ENCODE peak calls at places on chromosomes 11 and 22, in five cellular contexts. One of them, this sample, is unnamed.

GRCh38 chr11:64603411-64604110 is 12.5 kb downstream of the SLC22A12 start:
- DNase-seq in cardiac septum: no peak
- DNase-seq in lung: no peak
- DNase-seq in lower lobe of right lung: no peak
- DNase-seq in mucosa of descending colon: no peak
- DNase-seq in this sample: no peak

GRCh38 chr11:77411717-77412441 is 62.0 kb downstream of the PAK1 start:
- DNase-seq in mucosa of descending colon: peak; percentile 91
- DNase-seq in lower lobe of right lung: peak; percentile 93
- DNase-seq in cardiac septum: peak; percentile 95
- DNase-seq in lung: peak; percentile 87
- DNase-seq in this sample: peak; percentile 87

GRCh38 chr11:62539238-62539925 is 7.2 kb downstream of the AHNAK start:
- DNase-seq in cardiac septum: no peak
- DNase-seq in lower lobe of right lung: no peak
- DNase-seq in mucosa of descending colon: peak; percentile 55
- DNase-seq in lung: peak; percentile 75
- DNase-seq in this sample: peak; percentile 71

GRCh38 chr11:94658386-94658785 is 91.2 kb downstream of the PIWIL4 start:
- DNase-seq in mucosa of descending colon: no peak
- DNase-seq in cardiac septum: no peak
- DNase-seq in lower lobe of right lung: no peak
- DNase-seq in lung: no peak
- DNase-seq in this sample: no peak

GRCh38 chr22:27835446-27835845 is 33.9 kb upstream of the MN1 start:
- DNase-seq in lower lobe of right lung: no peak
- DNase-seq in mucosa of descending colon: no peak
- DNase-seq in cardiac septum: no peak
- DNase-seq in lung: no peak
- DNase-seq in this sample: no peak

GRCh38 chr11:5307256-5308019 is 5.7 kb upstream of the OR51B4 start:
- DNase-seq in cardiac septum: no peak
- DNase-seq in mucosa of descending colon: no peak
- DNase-seq in lung: no peak
- DNase-seq in lower lobe of right lung: no peak
- DNase-seq in this sample: no peak

GRCh38 chr22:46063861-46064235 is 86.5 kb upstream of the PPARA start:
- DNase-seq in cardiac septum: peak; percentile 10
- DNase-seq in lung: no peak
- DNase-seq in lower lobe of right lung: no peak
- DNase-seq in mucosa of descending colon: no peak
- DNase-seq in this sample: peak; percentile 54

GRCh38 chr22:36528336-36528735 is 630 bp downstream of the EIF3D start:
- DNase-seq in lower lobe of right lung: no peak
- DNase-seq in lung: no peak
- DNase-seq in mucosa of descending colon: no peak
- DNase-seq in cardiac septum: no peak
- DNase-seq in this sample: peak; percentile 19

GRCh38 chr11:9601876-9602199 is 28.4 kb downstream of the WEE1 start:
- DNase-seq in cardiac septum: no peak
- DNase-seq in lung: no peak
- DNase-seq in lower lobe of right lung: no peak
- DNase-seq in mucosa of descending colon: no peak
- DNase-seq in this sample: no peak

GRCh38 chr11:44564198-44564597 is 1.3 kb upstream of the CD82 start:
- DNase-seq in mucosa of descending colon: peak; percentile 76
- DNase-seq in lung: no peak
- DNase-seq in cardiac septum: no peak
- DNase-seq in lower lobe of right lung: no peak
- DNase-seq in this sample: peak; percentile 71

GRCh38 chr11:29231991-29232390 is 784.8 kb downstream of the KCNA4 start:
- DNase-seq in cardiac septum: no peak
- DNase-seq in lower lobe of right lung: no peak
- DNase-seq in mucosa of descending colon: no peak
- DNase-seq in lung: no peak
- DNase-seq in this sample: no peak

GRCh38 chr11:44894217-44894617 is 56.5 kb downstream of the TP53I11 start:
- DNase-seq in lung: no peak
- DNase-seq in lower lobe of right lung: peak; percentile 58
- DNase-seq in mucosa of descending colon: peak; percentile 43
- DNase-seq in cardiac septum: no peak
- DNase-seq in this sample: peak; percentile 19

GRCh38 chr22:46081036-46081830 is 69.1 kb upstream of the PPARA start:
- DNase-seq in cardiac septum: peak; percentile 74
- DNase-seq in mucosa of descending colon: no peak
- DNase-seq in lung: no peak
- DNase-seq in lower lobe of right lung: peak; percentile 45
- DNase-seq in this sample: peak; percentile 37

GRCh38 chr11:110972640-110973039 is 260.4 kb upstream of the ARHGAP20 start:
- DNase-seq in lung: no peak
- DNase-seq in lower lobe of right lung: no peak
- DNase-seq in cardiac septum: no peak
- DNase-seq in mucosa of descending colon: no peak
- DNase-seq in this sample: no peak

GRCh38 chr22:42613869-42614268 is 814 bp downstream of the POLDIP3 start:
- DNase-seq in lower lobe of right lung: no peak
- DNase-seq in lung: no peak
- DNase-seq in mucosa of descending colon: no peak
- DNase-seq in cardiac septum: no peak
- DNase-seq in this sample: no peak

GRCh38 chr11:61133145-61133544 is 28.1 kb downstream of the VPS37C start:
- DNase-seq in lower lobe of right lung: no peak
- DNase-seq in mucosa of descending colon: no peak
- DNase-seq in cardiac septum: no peak
- DNase-seq in lung: no peak
- DNase-seq in this sample: no peak

GRCh38 chr11:69253028-69253427 is 40.9 kb upstream of the MYEOV start:
- DNase-seq in mucosa of descending colon: no peak
- DNase-seq in lung: no peak
- DNase-seq in cardiac septum: peak; percentile 33
- DNase-seq in lower lobe of right lung: no peak
- DNase-seq in this sample: no peak

GRCh38 chr11:70862093-70862492 is 390.3 kb downstream of the SHANK2 start:
- DNase-seq in cardiac septum: no peak
- DNase-seq in lung: no peak
- DNase-seq in lower lobe of right lung: no peak
- DNase-seq in mucosa of descending colon: no peak
- DNase-seq in this sample: no peak

GRCh38 chr11:129280027-129280811 is 88.1 kb upstream of the ARHGAP32 start:
- DNase-seq in mucosa of descending colon: no peak
- DNase-seq in lower lobe of right lung: no peak
- DNase-seq in lung: no peak
- DNase-seq in cardiac septum: no peak
- DNase-seq in this sample: no peak

GRCh38 chr11:85752890-85753581 is 57.9 kb downstream of the SYTL2 start:
- DNase-seq in mucosa of descending colon: peak; percentile 68
- DNase-seq in lung: no peak
- DNase-seq in cardiac septum: no peak
- DNase-seq in lower lobe of right lung: no peak
- DNase-seq in this sample: peak; percentile 20

GRCh38 chr11:21988477-21988876 is 204.4 kb upstream of the ANO5 start:
- DNase-seq in lung: no peak
- DNase-seq in cardiac septum: no peak
- DNase-seq in lower lobe of right lung: no peak
- DNase-seq in mucosa of descending colon: no peak
- DNase-seq in this sample: no peak

GRCh38 chr11:57248780-57249383 is 11.8 kb upstream of the APLNR start:
- DNase-seq in cardiac septum: no peak
- DNase-seq in lower lobe of right lung: peak; percentile 51
- DNase-seq in lung: peak; percentile 48
- DNase-seq in mucosa of descending colon: peak; percentile 77
- DNase-seq in this sample: peak; percentile 52